ENCODE peak calls at places on chromosomes 1 and 21, in eight cellular contexts. S is AG04449; T is WTC11; E is CD8-positive, alpha-beta T cell; I is fibroblast of lung; D is keratinocyte; X is Calu3; U is esophagus squamous epithelium. B is an unnamed sample.

GRCh38 chr21:29219165-29219770 is 79.5 kb upstream of the BACH1 start:
- DNase-seq in I (peak; percentile 51), T (no peak), E (no peak), S (no peak), X (peak; percentile 9), U (no peak), D (no peak), B (no peak)

GRCh38 chr1:192724670-192725069 is 84.2 kb upstream of the RGS2 start:
- DNase-seq in U (no peak), S (peak; percentile 21), X (no peak), D (peak; percentile 49), T (no peak), E (no peak), I (no peak), B (peak; percentile 42)

GRCh38 chr1:17248781-17249180 is at the start of gene PADI3:
- DNase-seq in E (no peak), T (peak; percentile 70), U (no peak), S (no peak), D (no peak), X (no peak), I (no peak), B (no peak)

GRCh38 chr1:98298319-98298718 is 363.2 kb upstream of the SNX7 start:
- DNase-seq in E (no peak), T (no peak), S (no peak), I (no peak), U (no peak), D (no peak), X (no peak), B (no peak)

GRCh38 chr1:42146916-42147320 is 6.3 kb upstream of the GUCA2B start:
- DNase-seq in E (peak; percentile 69), D (peak; percentile 85), I (peak; percentile 53), T (peak; percentile 89), X (peak; percentile 91), S (no peak), U (no peak), B (no peak)

GRCh38 chr1:23727362-23727811 is 15.9 kb upstream of the ELOA start:
- DNase-seq in E (no peak), I (peak; percentile 97), U (no peak), X (peak; percentile 6), D (no peak), S (no peak), T (no peak), B (no peak)

GRCh38 chr1:162649606-162650005 is 17.3 kb downstream of the DDR2 start:
- DNase-seq in I (peak; percentile 60), S (no peak), E (no peak), T (no peak), U (no peak), D (no peak), X (no peak), B (no peak)

GRCh38 chr1:193479187-193479586 is 292.8 kb upstream of the B3GALT2 start:
- DNase-seq in X (no peak), U (peak; percentile 0), E (peak; percentile 74), D (no peak), T (no peak), I (no peak), S (no peak), B (no peak)

GRCh38 chr1:221810406-221810805 is 68.5 kb upstream of the DUSP10 start:
- DNase-seq in I (peak; percentile 54), E (no peak), T (no peak), S (peak; percentile 67), U (no peak), X (no peak), D (no peak), B (no peak)

GRCh38 chr21:17550671-17551308 is 37.9 kb downstream of the CXADR start:
- DNase-seq in I (peak; percentile 13), S (no peak), U (no peak), T (no peak), D (no peak), E (no peak), X (no peak), B (no peak)

GRCh38 chr1:109873278-109874175 is 37.1 kb upstream of the CSF1 start:
- DNase-seq in I (no peak), U (no peak), X (no peak), T (no peak), S (no peak), D (no peak), E (no peak), B (peak; percentile 52)

GRCh38 chr1:230280906-230281413 is 145.2 kb downstream of the PGBD5 start:
- DNase-seq in D (no peak), S (no peak), I (no peak), T (no peak), U (no peak), E (no peak), X (no peak), B (no peak)

GRCh38 chr1:201184734-201185453 is 5.7 kb upstream of the IGFN1 start:
- DNase-seq in E (no peak), I (peak; percentile 83), D (no peak), T (peak; percentile 46), X (peak; percentile 59), U (no peak), S (peak; percentile 57), B (peak; percentile 63)
- TF ChIP-seq CTCF in E (no peak), I (peak; percentile 89), D (peak; percentile 87), T (no peak), X (peak; percentile 37), U (peak; percentile 37), S (peak; percentile 86), B (peak; percentile 77)

DNA sequence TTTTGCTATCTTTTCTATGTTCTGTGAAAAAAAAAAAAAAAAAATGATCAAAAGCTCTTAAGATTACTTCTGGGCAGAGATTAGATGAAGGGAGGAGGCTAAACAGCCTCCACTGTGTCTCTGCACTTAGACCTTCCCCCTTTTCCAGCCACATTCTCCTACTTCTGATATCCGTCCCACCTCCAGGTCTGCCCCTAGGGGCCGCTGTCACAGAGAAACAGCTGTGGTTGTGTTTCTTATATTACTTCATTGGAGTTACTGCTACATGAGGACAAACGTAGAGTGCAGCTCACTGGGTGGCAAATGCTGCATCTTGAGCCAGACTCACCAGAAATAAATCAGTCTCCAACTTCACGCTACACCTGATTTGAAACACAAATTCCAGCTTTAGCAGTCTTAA is 125.4 kb upstream of the PTBP2 start:
- DNase-seq in S (no peak), T (peak; percentile 76), U (no peak), I (peak; percentile 11), D (no peak), X (peak; percentile 58), E (no peak), B (no peak)
- TF ChIP-seq CTCF in S (peak; percentile 41), T (peak; percentile 67), U (no peak), I (peak; percentile 58), D (peak; percentile 74), X (peak; percentile 67), E (no peak), B (peak; percentile 75)

GRCh38 chr1:206979379-206980043 is 9.3 kb upstream of the FCAMR start:
- DNase-seq in I (peak; percentile 38), T (no peak), D (no peak), S (no peak), X (no peak), U (no peak), E (no peak), B (no peak)
- TF ChIP-seq CTCF in I (peak; percentile 68), T (peak; percentile 19), D (peak; percentile 69), S (peak; percentile 43), X (peak; percentile 73), U (peak; percentile 31), E (no peak), B (peak; percentile 87)

GRCh38 chr1:48248356-48248755 is 25.8 kb downstream of the SLC5A9 start:
- DNase-seq in D (no peak), S (no peak), U (no peak), T (no peak), E (no peak), I (no peak), X (no peak), B (no peak)
- TF ChIP-seq CTCF in D (no peak), S (no peak), U (no peak), T (no peak), E (no peak), I (no peak), X (no peak), B (no peak)

DNA sequence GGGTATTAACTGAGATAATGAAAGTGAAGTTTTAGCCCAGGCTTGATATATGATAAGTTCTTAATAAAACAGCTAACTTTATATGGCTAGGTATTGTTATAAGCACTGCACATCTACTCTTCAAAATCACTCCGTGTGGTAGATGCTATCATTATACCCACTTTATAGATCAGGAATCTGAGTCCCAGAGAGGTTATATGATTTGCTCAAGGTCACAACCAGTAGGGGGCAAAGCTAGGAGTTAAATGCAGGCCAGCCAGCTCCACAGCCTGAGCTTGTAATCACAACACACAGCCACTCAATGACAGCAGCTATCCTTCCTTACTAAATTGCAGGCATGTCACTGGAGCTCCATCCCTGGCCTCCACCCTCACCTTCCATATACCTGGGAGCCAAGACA is 115.8 kb downstream of the CAPN8 start:
- DNase-seq in S (no peak), X (no peak), I (no peak), U (no peak), E (no peak), D (no peak), T (no peak), B (no peak)
- TF ChIP-seq CTCF in S (no peak), X (no peak), I (no peak), U (no peak), E (no peak), D (no peak), T (no peak), B (no peak)